ENCODE peak calls at places on chromosomes 6 and 20, in six cellular contexts. P, V, T, D, J and X are unnamed samples.

GRCh38 chr6:56760842-56761241 is 118.2 kb upstream of the DST start:
- DNase-seq in P (no peak), V (no peak), T (peak; percentile 84), D (peak; percentile 33), J (no peak), X (peak; percentile 43)

GRCh38 chr6:135722679-135723078 is 128.8 kb upstream of the PDE7B start:
- DNase-seq in P (no peak), V (no peak), T (peak; percentile 69), D (peak; percentile 90), J (peak; percentile 82), X (peak; percentile 82)

GRCh38 chr20:24765316-24766142 is 183.5 kb upstream of the CST7 start:
- DNase-seq in P (no peak), V (no peak), T (no peak), D (no peak), J (no peak), X (no peak)

GRCh38 chr6:167279766-167280440 is 11.2 kb upstream of the UNC93A start:
- DNase-seq in P (no peak), V (no peak), T (no peak), D (no peak), J (no peak), X (no peak)

GRCh38 chr6:46263709-46264091 is 92.9 kb upstream of the ENPP5 start:
- DNase-seq in P (no peak), V (no peak), T (peak; percentile 45), D (peak; percentile 30), J (peak; percentile 76), X (no peak)

GRCh38 chr6:86535141-86535540 is 402.2 kb upstream of the HTR1E start:
- DNase-seq in P (no peak), V (no peak), T (no peak), D (no peak), J (no peak), X (no peak)

GRCh38 chr20:6660441-6660840 is 107.0 kb upstream of the BMP2 start:
- DNase-seq in P (no peak), V (no peak), T (peak; percentile 91), D (no peak), J (no peak), X (peak; percentile 74)

GRCh38 chr6:35920793-35921732 is at the start of gene SRPK1:
- DNase-seq in P (peak; percentile 95), V (peak; percentile 89), T (peak; percentile 70), D (peak; percentile 83), J (no peak), X (no peak)

GRCh38 chr6:28355743-28356665 is 6.3 kb downstream of the ZKSCAN3 start:
- DNase-seq in P (peak; percentile 67), V (peak; percentile 81), T (peak; percentile 73), D (peak; percentile 89), J (peak; percentile 75), X (peak; percentile 41)

GRCh38 chr20:49970498-49970897 is 12.3 kb upstream of the SNAI1 start:
- DNase-seq in P (no peak), V (no peak), T (no peak), D (no peak), J (no peak), X (no peak)

GRCh38 chr6:11094411-11094851 is 797 bp downstream of the SMIM13 start:
- DNase-seq in P (peak; percentile 50), V (peak; percentile 73), T (peak; percentile 53), D (peak; percentile 65), J (no peak), X (no peak)

GRCh38 chr6:123808556-123808955 is 4.9 kb downstream of the NKAIN2 start:
- DNase-seq in P (no peak), V (no peak), T (peak; percentile 50), D (no peak), J (no peak), X (no peak)

GRCh38 chr20:3262566-3262965 is 23.6 kb upstream of the SLC4A11 start:
- DNase-seq in P (no peak), V (no peak), T (no peak), D (peak; percentile 41), J (no peak), X (no peak)

GRCh38 chr6:110287462-110288341 is 70.4 kb downstream of the METTL24 start:
- DNase-seq in P (no peak), V (no peak), T (no peak), D (no peak), J (no peak), X (no peak)

GRCh38 chr6:92810913-92811312 is 608.4 kb downstream of the EPHA7 start:
- DNase-seq in P (peak; percentile 60), V (peak; percentile 89), T (peak; percentile 8), D (no peak), J (peak; percentile 6), X (no peak)

GRCh38 chr6:7343546-7344475 is 30.8 kb upstream of the SSR1 start:
- DNase-seq in P (no peak), V (no peak), T (no peak), D (no peak), J (no peak), X (no peak)

GRCh38 chr6:47073125-47074110 is 31.3 kb upstream of the ADGRF1 start:
- DNase-seq in P (peak; percentile 37), V (peak; percentile 44), T (no peak), D (no peak), J (no peak), X (no peak)

GRCh38 chr20:36311854-36312723 is 6.0 kb downstream of the DLGAP4 start:
- DNase-seq in P (no peak), V (no peak), T (no peak), D (no peak), J (no peak), X (no peak)

GRCh38 chr20:10761232-10761631 is 87.4 kb upstream of the JAG1 start:
- DNase-seq in P (no peak), V (no peak), T (peak; percentile 99), D (peak; percentile 52), J (no peak), X (peak; percentile 91)

GRCh38 chr6:54813901-54814300 is 32.7 kb upstream of the FAM83B start:
- DNase-seq in P (no peak), V (no peak), T (peak; percentile 67), D (peak; percentile 51), J (no peak), X (no peak)

GRCh38 chr6:3323696-3324261 is 65.0 kb downstream of the PSMG4 start:
- DNase-seq in P (no peak), V (no peak), T (no peak), D (no peak), J (no peak), X (no peak)

GRCh38 chr6:117601811-117602150 is 530 bp downstream of the GOPC start:
- DNase-seq in P (no peak), V (no peak), T (no peak), D (no peak), J (no peak), X (no peak)

GRCh38 chr6:13872681-13873080 is 52.1 kb upstream of the RNF182 start:
- DNase-seq in P (no peak), V (no peak), T (no peak), D (no peak), J (no peak), X (no peak)

GRCh38 chr6:16723833-16724232 is 37.4 kb downstream of the ATXN1 start:
- DNase-seq in P (no peak), V (no peak), T (peak; percentile 95), D (peak; percentile 98), J (peak; percentile 90), X (peak; percentile 93)

GRCh38 chr20:18507218-18508191 is at the start of gene SEC23B:
- DNase-seq in P (peak; percentile 92), V (peak; percentile 98), T (peak; percentile 98), D (peak; percentile 97), J (peak; percentile 94), X (peak; percentile 95)

GRCh38 chr6:37038297-37039198 is 33.1 kb downstream of the FGD2 start:
- DNase-seq in P (no peak), V (no peak), T (no peak), D (no peak), J (no peak), X (no peak)

GRCh38 chr20:1568166-1568490 is 10.6 kb upstream of the SIRPD start:
- DNase-seq in P (no peak), V (no peak), T (peak; percentile 36), D (no peak), J (no peak), X (no peak)

GRCh38 chr6:52407467-52407866 is 12.7 kb upstream of the EFHC1 start:
- DNase-seq in P (peak; percentile 38), V (peak; percentile 78), T (no peak), D (peak; percentile 65), J (no peak), X (no peak)

GRCh38 chr6:132683543-132683942 is 24.6 kb upstream of the TAAR1 start:
- DNase-seq in P (no peak), V (no peak), T (peak; percentile 94), D (peak; percentile 79), J (no peak), X (peak; percentile 83)

GRCh38 chr20:32010096-32010495 is at the start of gene CCM2L:
- DNase-seq in P (no peak), V (no peak), T (no peak), D (no peak), J (no peak), X (no peak)